ENCODE peak calls at places on chromosomes 3 and 15, in seven cellular contexts. B is progenitor cell of endocrine pancreas, Z is BE2C, N is dorsolateral prefrontal cortex, C is omental fat pad, P is mesothelial cell of epicardium, D is tibial artery. X is an unnamed sample.

GRCh38 chr3:136277634-136278033 is 27.5 kb downstream of the PCCB start:
- DNase-seq in B (no peak), C (no peak), N (no peak), Z (peak; percentile 35), P (no peak), D (no peak), X (no peak)

GRCh38 chr3:17420668-17421067 is 321.8 kb downstream of the TBC1D5 start:
- DNase-seq in P (no peak), D (no peak), N (no peak), Z (no peak), C (no peak), B (no peak), X (no peak)

GRCh38 chr3:122668930-122669730 is 11.5 kb upstream of the PARP14 start:
- DNase-seq in D (no peak), N (no peak), B (no peak), C (no peak), P (no peak), Z (no peak), X (no peak)

GRCh38 chr3:46277476-46277875 is 35.2 kb downstream of the CCR3 start:
- DNase-seq in P (no peak), B (no peak), D (no peak), N (no peak), C (no peak), Z (no peak), X (no peak)

GRCh38 chr15:100731259-100732156 is 129.1 kb downstream of the ASB7 start:
- DNase-seq in D (no peak), N (no peak), Z (peak; percentile 50), P (no peak), B (no peak), C (no peak), X (peak; percentile 79)

GRCh38 chr15:44317423-44317822 is 28.9 kb downstream of the GOLM2 start:
- DNase-seq in C (no peak), B (no peak), D (no peak), Z (no peak), P (no peak), N (no peak), X (no peak)

GRCh38 chr3:37595784-37596180 is 265.9 kb upstream of the CTDSPL start:
- DNase-seq in P (no peak), D (no peak), C (no peak), N (no peak), B (no peak), Z (no peak), X (no peak)

GRCh38 chr3:54299169-54299935 is 177.0 kb downstream of the CACNA2D3 start:
- DNase-seq in D (no peak), N (no peak), Z (no peak), C (no peak), B (no peak), P (no peak), X (no peak)

GRCh38 chr3:44363591-44363990 is 25.0 kb downstream of the TCAIM start:
- DNase-seq in D (no peak), C (no peak), B (no peak), Z (no peak), N (no peak), P (no peak), X (no peak)

GRCh38 chr3:55662683-55663082 is 175.6 kb upstream of the WNT5A start:
- DNase-seq in B (no peak), P (no peak), Z (no peak), N (no peak), D (no peak), C (no peak), X (no peak)

GRCh38 chr3:155462672-155463071 is 169.2 kb upstream of the STRIT1 start:
- DNase-seq in C (no peak), N (no peak), Z (no peak), D (no peak), P (no peak), B (no peak), X (no peak)

DNA sequence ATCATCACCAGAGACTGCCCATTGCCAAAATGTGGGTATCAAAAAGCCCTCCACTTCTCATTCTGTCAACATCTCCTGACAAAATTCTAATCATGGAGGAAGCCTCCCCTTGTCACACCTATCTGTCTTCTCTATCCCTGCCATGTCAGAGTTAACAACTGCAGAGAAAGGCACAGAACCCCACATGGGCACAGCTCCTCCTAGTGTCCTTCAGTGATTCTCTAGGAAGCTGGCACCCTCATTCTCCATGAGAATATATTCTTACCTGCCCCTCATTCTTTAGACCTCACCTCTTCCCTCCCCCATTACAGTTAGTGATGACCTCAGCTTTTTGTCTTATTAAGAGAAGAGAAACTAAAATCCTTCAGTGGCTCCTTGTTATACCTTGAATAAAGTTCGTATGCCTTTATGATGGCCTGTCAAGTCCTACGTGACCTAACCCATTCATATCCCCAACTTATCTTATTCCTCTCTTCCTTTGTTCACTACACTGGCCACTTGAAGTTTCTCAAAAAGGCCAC is 44.6 kb downstream of the NME9 start:
- DNase-seq in Z (no peak), B (no peak), N (no peak), C (no peak), P (no peak), D (no peak), X (no peak)
- TF ChIP-seq CTCF in Z (peak; percentile 27), B (no peak), N (no peak), C (no peak), P (no peak), D (no peak), X (no peak)

GRCh38 chr15:57667171-57667924 is 39.2 kb upstream of the POLR2M start:
- DNase-seq in D (no peak), C (no peak), Z (no peak), P (peak; percentile 58), B (no peak), N (no peak), X (no peak)
- TF ChIP-seq CTCF in D (peak; percentile 63), C (no peak), Z (peak; percentile 67), P (no peak), B (peak; percentile 33), N (peak; percentile 45), X (no peak)

GRCh38 chr3:181358060-181358459 is 353.7 kb upstream of the SOX2 start:
- DNase-seq in B (no peak), D (no peak), N (no peak), P (no peak), Z (no peak), C (no peak), X (no peak)

GRCh38 chr3:181358555-181358954 is 353.2 kb upstream of the SOX2 start:
- DNase-seq in P (no peak), D (no peak), C (no peak), B (no peak), N (no peak), Z (no peak), X (no peak)

DNA sequence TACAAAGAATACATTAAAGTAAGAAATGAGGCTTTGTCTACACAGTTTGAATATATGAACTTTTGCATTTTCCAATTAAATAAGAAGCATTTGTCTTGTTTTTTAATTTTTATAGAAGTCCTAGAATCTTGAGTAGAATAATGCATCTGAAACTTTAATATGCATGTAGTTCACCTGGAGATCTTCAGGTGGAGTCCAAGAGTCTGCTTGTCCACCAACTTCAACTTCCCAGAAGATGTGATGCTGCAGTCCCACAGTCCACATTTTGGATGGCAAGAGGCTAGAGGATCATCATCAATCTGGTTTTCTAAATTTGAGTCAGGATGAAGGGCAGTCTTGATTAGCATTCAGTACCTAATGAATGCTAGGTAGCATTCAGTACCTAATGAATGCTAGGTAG is 357.6 kb upstream of the SOX2 start:
- DNase-seq in B (no peak), Z (no peak), C (no peak), N (no peak), D (no peak), P (no peak), X (no peak)
- TF ChIP-seq CTCF in B (no peak), Z (no peak), C (no peak), N (no peak), D (no peak), P (no peak), X (no peak)

DNA sequence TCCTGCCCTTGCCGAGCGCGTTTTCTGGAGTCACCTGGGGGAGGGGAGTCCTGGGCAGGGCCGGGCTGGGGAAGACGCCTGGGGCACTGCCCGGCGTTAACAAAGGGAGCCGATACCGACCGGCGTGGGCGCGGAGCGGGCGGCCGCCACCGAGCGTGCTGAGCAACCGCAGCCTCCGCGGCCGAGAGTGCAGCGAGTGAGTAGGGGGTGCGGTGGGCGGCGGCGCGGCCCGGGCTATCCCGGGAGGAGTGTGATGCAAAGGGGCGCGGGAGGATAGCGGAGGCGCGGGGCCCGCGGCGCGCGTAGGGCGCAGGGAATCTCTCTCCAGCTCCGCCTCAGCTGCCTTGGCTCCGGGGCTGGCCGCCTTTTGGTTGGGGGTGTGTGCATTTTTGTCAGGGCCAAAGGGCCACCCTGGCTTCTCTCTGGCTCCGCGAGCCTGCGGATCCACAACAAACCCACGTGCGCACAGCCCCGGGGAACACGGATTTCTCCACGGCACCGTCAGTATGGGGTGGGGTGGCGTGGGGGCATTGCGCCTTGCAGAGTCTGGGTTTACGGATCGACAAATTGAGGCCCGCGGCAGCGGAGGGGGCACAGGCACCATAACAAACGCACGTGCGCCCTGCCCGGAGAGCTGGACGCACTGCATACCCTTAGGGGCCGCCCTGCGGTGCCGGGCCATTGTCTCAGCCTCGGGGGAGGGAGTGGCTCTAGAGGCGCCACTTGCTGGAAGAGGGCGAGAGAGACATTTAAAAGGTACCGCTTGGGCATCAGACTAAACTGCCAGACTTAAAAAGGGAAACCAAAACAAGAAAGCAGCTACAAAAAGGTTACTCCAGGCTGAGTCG is 537 bp downstream of the ST6GAL1 start:
- DNase-seq in D (peak; percentile 69), B (peak; percentile 56), C (no peak), N (no peak), Z (peak; percentile 70), P (peak; percentile 70), X (peak; percentile 89)
- TF ChIP-seq CTCF in D (no peak), B (no peak), C (no peak), N (peak; percentile 5), Z (peak; percentile 15), P (no peak), X (no peak)

DNA sequence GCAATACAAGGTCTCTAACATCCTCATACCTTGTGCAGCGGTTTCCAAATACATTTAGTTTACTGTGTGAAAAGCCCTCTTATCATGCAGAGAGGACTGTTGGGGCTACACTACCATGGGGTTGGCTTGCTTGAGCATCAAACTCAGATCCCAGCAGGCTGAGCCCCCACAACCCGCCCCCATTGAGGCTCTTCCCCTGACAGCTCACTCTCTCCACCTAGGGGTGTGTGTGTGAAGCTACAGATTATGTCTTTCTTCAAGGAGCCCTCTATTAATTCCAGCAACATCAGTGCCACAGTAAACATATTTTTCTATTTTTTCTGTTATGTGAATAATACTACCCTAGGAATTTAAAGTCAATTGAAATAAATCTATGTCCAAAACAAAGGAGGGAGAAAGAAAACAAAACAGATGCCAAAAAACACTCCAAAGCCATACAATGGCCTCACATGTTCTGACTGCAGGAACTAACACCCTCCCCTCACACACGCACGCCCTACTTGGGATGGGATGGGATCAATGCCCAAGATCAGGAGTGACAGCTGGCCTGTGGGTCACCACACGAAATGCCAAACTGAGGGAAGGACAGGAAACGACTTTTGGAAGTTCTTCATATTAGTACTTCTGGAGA is 14.7 kb downstream of the TM4SF4 start:
- DNase-seq in Z (peak; percentile 40), B (no peak), P (no peak), N (no peak), D (no peak), C (no peak), X (no peak)
- TF ChIP-seq CTCF in Z (peak; percentile 77), B (peak; percentile 54), P (peak; percentile 22), N (no peak), D (peak; percentile 34), C (no peak), X (no peak)